ENCODE peak calls at places on chromosomes 3 and 15, in eight cellular contexts. U is CD4-positive, alpha-beta memory T cell; R is CD8-positive, alpha-beta memory T cell; S is RWPE1; L is aorta; E is stomach; A is neuronal stem cell; Y is psoas muscle. G is an unnamed sample.

GRCh38 chr15:50840520-50840919 is 68.0 kb upstream of the AP4E1 start:
- DNase-seq in Y (no peak), S (no peak), L (no peak), U (no peak), E (no peak), A (no peak), R (no peak), G (no peak)

GRCh38 chr3:156473341-156473740 is 81.6 kb downstream of the SSR3 start:
- DNase-seq in A (no peak), L (no peak), R (no peak), E (no peak), S (no peak), Y (no peak), U (no peak), G (no peak)

GRCh38 chr3:64595253-64595694 is 92.5 kb downstream of the ADAMTS9 start:
- DNase-seq in Y (peak), A (no peak), U (no peak), R (no peak), L (peak), E (no peak), S (peak), G (no peak)

GRCh38 chr3:122055215-122055614 is at the start of gene CD86:
- DNase-seq in Y (no peak), U (no peak), A (no peak), E (no peak), R (no peak), L (no peak), S (no peak), G (no peak)

GRCh38 chr3:43162573-43163084 is 56.8 kb upstream of the POMGNT2 start:
- DNase-seq in A (no peak), L (no peak), S (no peak), R (peak), E (no peak), Y (no peak), U (peak), G (peak)

GRCh38 chr15:57259511-57260143 is 116.7 kb upstream of the CGNL1 start:
- DNase-seq in L (no peak), A (peak), S (no peak), U (no peak), E (no peak), Y (no peak), R (no peak), G (no peak)

GRCh38 chr3:156461889-156462288 is 93.0 kb downstream of the SSR3 start:
- DNase-seq in Y (no peak), R (no peak), A (no peak), L (no peak), U (no peak), S (no peak), E (no peak), G (no peak)

GRCh38 chr3:194485876-194486539 is 794 bp downstream of the ATP13A3 start:
- DNase-seq in U (peak), R (peak), A (no peak), Y (peak), L (peak), E (peak), S (peak), G (no peak)

GRCh38 chr3:155448531-155448930 is 155.0 kb upstream of the STRIT1 start:
- DNase-seq in A (no peak), Y (no peak), R (no peak), E (no peak), S (no peak), L (no peak), U (no peak), G (no peak)

GRCh38 chr15:58348095-58348812 is 83.5 kb upstream of the LIPC start:
- DNase-seq in E (no peak), S (no peak), R (no peak), U (no peak), Y (no peak), L (no peak), A (no peak), G (no peak)

GRCh38 chr3:169243579-169243978 is 419.9 kb downstream of the MECOM start:
- DNase-seq in U (no peak), L (no peak), A (no peak), R (no peak), E (no peak), S (no peak), Y (no peak), G (no peak)

GRCh38 chr3:172223870-172224269 is 184.5 kb downstream of the FNDC3B start:
- DNase-seq in E (no peak), S (no peak), Y (no peak), L (no peak), U (no peak), A (no peak), R (no peak), G (no peak)

GRCh38 chr15:51842852-51843737 is 13.6 kb downstream of the TMOD3 start:
- DNase-seq in Y (no peak), S (peak), E (no peak), L (no peak), A (no peak), U (no peak), R (no peak), G (no peak)

GRCh38 chr15:76057332-76058000 is 2.3 kb upstream of the TMEM266 start:
- DNase-seq in L (no peak), U (peak), E (peak), R (no peak), Y (no peak), A (peak), S (peak), G (no peak)

GRCh38 chr15:40875996-40876740 is 2.1 kb upstream of the RHOV start:
- DNase-seq in U (no peak), R (no peak), E (no peak), S (no peak), Y (no peak), A (no peak), L (no peak), G (no peak)

GRCh38 chr3:24197809-24198208 is 252.7 kb downstream of the NR1D2 start:
- DNase-seq in E (no peak), U (no peak), Y (no peak), R (no peak), A (no peak), S (no peak), L (no peak), G (no peak)

GRCh38 chr3:10548997-10549396 is 43.6 kb upstream of the ATP2B2 start:
- DNase-seq in Y (no peak), S (no peak), U (no peak), R (no peak), L (no peak), E (no peak), A (no peak), G (no peak)

GRCh38 chr15:101381671-101382212 is 86.7 kb upstream of the SNRPA1 start:
- DNase-seq in Y (peak), U (no peak), S (no peak), L (no peak), A (no peak), R (no peak), E (no peak), G (no peak)

GRCh38 chr3:136783708-136784191 is 31.6 kb upstream of the STAG1 start:
- DNase-seq in U (no peak), Y (no peak), R (no peak), A (no peak), S (no peak), L (no peak), E (no peak), G (no peak)

GRCh38 chr3:142664311-142664710 is 59.5 kb upstream of the TRPC1 start:
- DNase-seq in L (no peak), E (no peak), U (no peak), R (no peak), S (no peak), A (no peak), Y (no peak), G (no peak)

GRCh38 chr15:83153288-83153687 is 45.8 kb downstream of the TM6SF1 start:
- DNase-seq in E (no peak), A (no peak), L (no peak), R (no peak), U (no peak), S (no peak), Y (no peak), G (no peak)

GRCh38 chr3:177615015-177615414 is 417.7 kb upstream of the TBL1XR1 start:
- DNase-seq in R (no peak), E (peak), L (peak), S (peak), Y (peak), U (no peak), A (no peak), G (no peak)

GRCh38 chr15:26667222-26667988 is 105.5 kb downstream of the GABRB3 start:
- DNase-seq in U (no peak), S (no peak), Y (no peak), L (no peak), R (no peak), E (peak), A (no peak), G (no peak)

GRCh38 chr3:8491750-8492149 is 9.9 kb upstream of the LMCD1 start:
- DNase-seq in Y (peak), E (no peak), L (peak), U (no peak), A (no peak), S (no peak), R (no peak), G (no peak)

GRCh38 chr15:51908312-51908711 is 63.3 kb downstream of the LEO1 start:
- DNase-seq in E (no peak), R (no peak), S (no peak), A (no peak), L (no peak), U (no peak), Y (no peak), G (no peak)

GRCh38 chr3:181694805-181695660 is 16.7 kb upstream of the SOX2 start:
- DNase-seq in A (no peak), U (no peak), R (no peak), L (peak), S (no peak), Y (peak), E (peak), G (no peak)

GRCh38 chr3:32890420-32891276 is 60.8 kb upstream of the CCR4 start:
- DNase-seq in A (no peak), R (no peak), S (no peak), U (no peak), Y (no peak), E (no peak), L (no peak), G (no peak)

GRCh38 chr3:151439652-151440125 is 21.2 kb downstream of the IGSF10 start:
- DNase-seq in A (peak), E (no peak), S (peak), U (peak), R (no peak), Y (no peak), L (no peak), G (no peak)

GRCh38 chr3:41265823-41266273 is 66.5 kb downstream of the CTNNB1 start:
- DNase-seq in S (no peak), Y (no peak), R (no peak), E (no peak), L (no peak), A (no peak), U (no peak), G (no peak)

GRCh38 chr3:178325330-178325729 is 210.9 kb upstream of the KCNMB2 start:
- DNase-seq in E (no peak), L (no peak), U (no peak), Y (no peak), A (no peak), R (no peak), S (peak), G (no peak)

GRCh38 chr15:78103406-78104118 is 11.2 kb downstream of the SH2D7 start:
- DNase-seq in U (peak), E (peak), S (no peak), A (no peak), R (peak), Y (no peak), L (peak), G (peak)

DNA sequence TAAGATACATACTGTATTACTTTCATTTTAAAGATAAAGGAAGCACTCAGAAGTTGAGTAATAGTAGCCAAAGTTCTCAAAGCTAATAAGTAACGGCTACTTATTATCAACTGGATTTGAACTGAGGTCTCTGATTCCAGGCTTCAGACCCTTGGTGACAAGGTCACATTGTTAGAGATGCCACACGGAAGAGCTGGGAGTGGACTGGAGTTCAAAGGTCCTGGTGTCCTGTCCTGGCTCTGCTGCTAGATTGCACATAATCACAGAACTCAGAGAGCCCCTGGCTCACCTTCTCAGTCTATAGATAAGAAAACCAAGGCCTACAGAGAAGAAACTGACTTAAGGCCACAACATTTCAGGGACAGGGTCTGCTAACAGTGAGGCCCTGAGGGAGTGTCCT is 75.3 kb downstream of the MYLK start:
- DNase-seq in R (no peak), L (no peak), A (no peak), Y (no peak), S (no peak), E (no peak), U (no peak), G (no peak)
- H3K27ac ChIP-seq in R (no peak), L (no peak), A (no peak), Y (no peak), S (no peak), E (no peak), U (no peak), G (no peak)

GRCh38 chr3:27596334-27596841 is 112.2 kb upstream of the SLC4A7 start:
- DNase-seq in R (no peak), U (no peak), S (no peak), E (no peak), Y (no peak), A (no peak), L (no peak), G (no peak)
- H3K27ac ChIP-seq in R (no peak), U (no peak), S (no peak), E (no peak), Y (no peak), A (no peak), L (no peak), G (no peak)

GRCh38 chr3:123371426-123371825 is 77.5 kb downstream of the ADCY5 start:
- DNase-seq in R (no peak), L (no peak), A (no peak), Y (no peak), S (no peak), U (no peak), E (no peak), G (no peak)

GRCh38 chr3:123372789-123373534 is 75.9 kb downstream of the ADCY5 start:
- DNase-seq in R (no peak), Y (no peak), S (no peak), L (no peak), U (no peak), A (no peak), E (no peak), G (no peak)

GRCh38 chr3:123373535-123373987 is 75.3 kb downstream of the ADCY5 start:
- DNase-seq in Y (no peak), R (no peak), S (no peak), E (no peak), U (no peak), A (no peak), L (no peak), G (no peak)

GRCh38 chr3:123370819-123371218 is 78.1 kb downstream of the ADCY5 start:
- DNase-seq in R (no peak), U (no peak), L (no peak), S (no peak), Y (no peak), E (no peak), A (no peak), G (no peak)

GRCh38 chr3:123371859-123372767 is 76.8 kb downstream of the ADCY5 start:
- DNase-seq in R (no peak), S (no peak), U (no peak), E (no peak), A (no peak), Y (no peak), L (no peak), G (no peak)
- H3K27ac ChIP-seq in R (no peak), S (no peak), U (no peak), E (no peak), A (no peak), Y (no peak), L (no peak), G (no peak)

DNA sequence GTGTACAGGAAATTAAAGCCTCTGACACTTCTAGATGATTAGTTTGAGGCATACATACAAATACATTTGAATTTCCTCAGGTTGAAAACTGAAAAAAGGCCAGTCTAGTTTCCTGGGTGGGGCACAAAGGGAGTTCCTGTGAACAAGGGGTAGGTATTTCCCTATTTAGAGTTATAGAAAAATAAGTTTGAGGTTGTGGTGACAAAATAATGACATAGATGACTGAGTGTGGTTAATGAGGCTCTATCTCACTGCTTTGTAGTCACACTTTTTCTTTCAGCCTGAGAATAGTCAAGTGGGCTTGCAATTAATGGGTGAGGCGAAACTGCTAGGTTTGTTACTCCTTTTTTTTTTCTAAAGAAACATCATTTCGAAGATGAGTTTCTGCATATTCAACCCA is 4.3 kb downstream of the SLCO3A1 start:
- DNase-seq in A (no peak), S (no peak), L (no peak), U (peak), E (no peak), R (peak), Y (no peak), G (no peak)
- H3K27ac ChIP-seq in A (no peak), S (no peak), L (no peak), U (peak), E (no peak), R (peak), Y (no peak), G (peak)

GRCh38 chr3:113947372-113948014 is at the start of gene ZDHHC23:
- DNase-seq in L (peak), A (peak), Y (peak), U (peak), R (peak), S (peak), E (peak), G (peak)
- H3K27ac ChIP-seq in L (no peak), A (no peak), Y (peak), U (peak), R (no peak), S (peak), E (peak), G (no peak)

GRCh38 chr3:61927332-61927731 is 366.0 kb downstream of the PTPRG start:
- DNase-seq in S (no peak), Y (peak), E (no peak), A (no peak), U (no peak), R (no peak), L (peak), G (no peak)
- H3K27ac ChIP-seq in S (no peak), Y (peak), E (no peak), A (no peak), U (no peak), R (no peak), L (peak), G (no peak)

DNA sequence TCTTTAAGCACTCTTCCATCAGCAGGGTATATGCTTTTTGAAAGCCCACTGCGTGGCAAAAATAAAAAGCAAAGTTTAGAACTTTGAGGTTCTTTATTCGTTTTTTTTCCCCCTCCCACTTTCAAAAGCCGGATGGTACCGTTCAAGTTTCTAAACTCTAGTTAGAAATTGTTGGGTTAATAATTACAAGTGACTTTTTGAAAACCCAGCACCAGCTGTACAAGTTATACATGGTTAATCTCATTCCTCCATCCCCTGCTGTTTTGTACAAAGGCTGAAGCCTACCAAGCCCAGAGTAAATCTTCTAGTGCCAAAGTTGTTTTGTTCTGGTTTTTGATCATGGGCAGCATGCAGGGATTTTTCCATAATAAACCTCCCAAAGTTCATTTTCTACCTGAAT is 48.6 kb downstream of the WDR72 start:
- DNase-seq in R (no peak), Y (no peak), L (no peak), S (no peak), U (no peak), A (peak), E (no peak), G (no peak)
- H3K27ac ChIP-seq in R (no peak), Y (no peak), L (no peak), S (no peak), U (no peak), A (no peak), E (no peak), G (no peak)

GRCh38 chr15:74395319-74396145 is 28.1 kb upstream of the CYP11A1 start:
- DNase-seq in Y (no peak), L (no peak), S (no peak), U (no peak), A (no peak), R (no peak), E (no peak), G (no peak)

GRCh38 chr15:74397239-74398068 is 30.0 kb upstream of the CYP11A1 start:
- DNase-seq in E (no peak), L (no peak), R (no peak), Y (no peak), A (no peak), S (no peak), U (no peak), G (no peak)

GRCh38 chr15:74394090-74394846 is 26.8 kb upstream of the CYP11A1 start:
- DNase-seq in L (no peak), Y (no peak), R (no peak), A (no peak), S (no peak), U (no peak), E (no peak), G (no peak)

GRCh38 chr15:74396445-74397238 is 29.2 kb upstream of the CYP11A1 start:
- DNase-seq in R (no peak), Y (no peak), A (no peak), E (peak), U (no peak), L (no peak), S (peak), G (no peak)

GRCh38 chr15:74396146-74396438 is 28.6 kb upstream of the CYP11A1 start:
- DNase-seq in S (no peak), R (no peak), E (no peak), U (no peak), A (no peak), Y (no peak), L (no peak), G (no peak)
- H3K27ac ChIP-seq in S (peak), R (peak), E (no peak), U (no peak), A (no peak), Y (no peak), L (no peak), G (no peak)

GRCh38 chr3:99339222-99339621 is 299.2 kb upstream of the COL8A1 start:
- DNase-seq in U (no peak), Y (no peak), E (no peak), S (no peak), R (no peak), L (no peak), A (no peak), G (no peak)

GRCh38 chr3:99344216-99344615 is 294.2 kb upstream of the COL8A1 start:
- DNase-seq in L (no peak), A (no peak), E (no peak), R (no peak), U (no peak), S (no peak), Y (no peak), G (no peak)

GRCh38 chr3:99342374-99342773 is 296.0 kb upstream of the COL8A1 start:
- DNase-seq in R (no peak), U (no peak), S (no peak), E (no peak), A (no peak), Y (no peak), L (no peak), G (no peak)
- H3K27ac ChIP-seq in R (no peak), U (no peak), S (no peak), E (no peak), A (no peak), Y (no peak), L (no peak), G (no peak)

G was measured in CD4-positive, alpha-beta T cell.